ENCODE peak calls at places on chromosomes 2 and 18, in six cellular contexts. A is HCT116, Q is PC-3, S is MM.1S, B is neural progenitor cell, O is SK-N-SH. R is an unnamed sample.

GRCh38 chr2:121231385-121232000 is 53.5 kb downstream of the TFCP2L1 start:
- DNase-seq in B (no peak), Q (no peak), A (no peak), S (no peak), O (no peak), R (no peak)

GRCh38 chr2:196961889-196962288 is 35.4 kb upstream of the PGAP1 start:
- DNase-seq in B (no peak), S (peak), O (no peak), A (no peak), Q (no peak), R (no peak)

GRCh38 chr2:233428008-233428407 is 73.7 kb downstream of the DGKD start:
- DNase-seq in Q (no peak), O (no peak), S (no peak), A (no peak), B (no peak), R (no peak)

GRCh38 chr18:53567935-53568574 is 656.4 kb downstream of the MBD2 start:
- DNase-seq in S (peak), O (peak), B (peak), A (no peak), Q (peak), R (peak)

GRCh38 chr2:120448961-120449421 is 103.1 kb downstream of the INHBB start:
- DNase-seq in Q (no peak), A (no peak), B (no peak), O (no peak), S (no peak), R (no peak)

GRCh38 chr18:10558967-10559298 is 33.1 kb downstream of the NAPG start:
- DNase-seq in O (no peak), Q (no peak), B (no peak), S (no peak), A (no peak), R (no peak)

GRCh38 chr2:222427606-222428320 is 3.4 kb downstream of the SGPP2 start:
- DNase-seq in S (no peak), A (no peak), Q (no peak), O (no peak), B (no peak), R (no peak)

GRCh38 chr2:989766-990467 is 39.3 kb downstream of the SNTG2 start:
- DNase-seq in A (no peak), O (no peak), B (no peak), S (no peak), Q (no peak), R (no peak)

GRCh38 chr2:238986491-238987351 is 138.8 kb downstream of the TWIST2 start:
- DNase-seq in A (no peak), O (peak), B (no peak), S (no peak), Q (no peak), R (no peak)

GRCh38 chr2:129707800-129708199 is 271.7 kb upstream of the RAB6C start:
- DNase-seq in Q (no peak), B (no peak), A (no peak), O (no peak), S (no peak), R (no peak)

GRCh38 chr2:7026740-7027139 is 109.5 kb downstream of the RNF144A start:
- DNase-seq in O (peak), B (no peak), A (no peak), Q (no peak), S (no peak), R (no peak)

GRCh38 chr2:162607915-162608314 is 230.7 kb downstream of the KCNH7 start:
- DNase-seq in S (no peak), Q (no peak), B (no peak), O (no peak), A (no peak), R (no peak)

GRCh38 chr2:177724398-177725287 is 332.1 kb downstream of the AGPS start:
- DNase-seq in A (peak), O (peak), Q (peak), B (peak), S (peak), R (peak)

GRCh38 chr2:240579771-240580614 is 6.5 kb upstream of the CAPN10 start:
- DNase-seq in Q (peak), A (peak), S (peak), O (no peak), B (peak), R (peak)

GRCh38 chr2:19711470-19712372 is 190.1 kb downstream of the TTC32 start:
- DNase-seq in S (peak), Q (peak), B (peak), O (no peak), A (peak), R (peak)

GRCh38 chr2:230905448-230906430 is 19.3 kb downstream of the GPR55 start:
- DNase-seq in Q (peak), O (no peak), S (no peak), A (peak), B (peak), R (peak)

GRCh38 chr18:37524546-37525301 is 40.9 kb downstream of the CELF4 start:
- DNase-seq in A (no peak), O (no peak), B (peak), Q (no peak), S (no peak), R (no peak)

GRCh38 chr2:208134928-208135586 is 5.4 kb upstream of the CRYGC start:
- DNase-seq in O (no peak), A (no peak), S (peak), B (peak), Q (peak), R (no peak)

GRCh38 chr2:1791670-1792069 is 47.4 kb upstream of the PXDN start:
- DNase-seq in A (no peak), B (no peak), S (no peak), Q (no peak), O (no peak), R (peak)

GRCh38 chr18:78929502-78929901 is 50.1 kb upstream of the SALL3 start:
- DNase-seq in S (no peak), A (no peak), O (no peak), Q (no peak), B (no peak), R (no peak)

GRCh38 chr2:201696151-201696659 is 2.2 kb downstream of the MPP4 start:
- DNase-seq in A (no peak), Q (peak), B (no peak), S (no peak), O (no peak), R (peak)

GRCh38 chr2:98452396-98453027 is 7.9 kb downstream of the INPP4A start:
- DNase-seq in O (no peak), B (no peak), A (no peak), Q (no peak), S (no peak), R (no peak)

GRCh38 chr18:69897397-69898108 is 50.1 kb downstream of the CD226 start:
- DNase-seq in Q (no peak), B (no peak), A (no peak), O (no peak), S (no peak), R (no peak)

GRCh38 chr2:44130441-44130840 is 38.2 kb upstream of the PPM1B start:
- DNase-seq in A (no peak), B (no peak), Q (no peak), S (peak), O (no peak), R (peak)

GRCh38 chr2:195515551-195515950 is 141.5 kb upstream of the SLC39A10 start:
- DNase-seq in A (no peak), B (no peak), Q (no peak), S (no peak), O (no peak), R (no peak)

DNA sequence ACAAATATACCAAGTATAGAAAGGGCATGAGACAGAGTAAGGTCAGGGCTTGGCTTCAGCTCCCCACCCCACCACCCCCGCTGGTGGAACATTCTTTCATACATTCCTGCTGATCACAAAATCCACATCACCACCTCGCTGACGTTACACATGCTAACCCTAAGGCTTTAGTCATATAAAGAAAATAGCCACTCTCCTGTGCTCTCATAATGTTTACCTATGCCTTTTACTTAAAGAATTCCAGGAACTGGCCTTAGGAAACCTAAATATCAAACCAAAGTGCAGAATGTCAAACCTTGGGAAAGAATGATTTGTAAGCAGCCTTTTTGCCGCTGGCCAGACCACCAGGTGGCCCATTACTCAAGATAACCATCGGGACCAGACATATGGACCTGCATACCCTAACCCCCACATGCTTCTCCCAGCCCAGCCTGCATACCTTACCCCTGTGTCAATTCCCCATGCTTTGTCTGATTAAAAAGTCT is 136.3 kb upstream of the SLC39A10 start:
- DNase-seq in S (no peak), A (no peak), B (no peak), O (peak), Q (peak), R (peak)
- TF ChIP-seq EZH2phosphoT487 in S (no peak), A (no peak), B (no peak), O (no peak), Q (no peak), R (no peak)

GRCh38 chr2:234669611-234670010 is 172.7 kb upstream of the ARL4C start:
- DNase-seq in S (no peak), A (no peak), O (no peak), B (peak), Q (no peak), R (no peak)

GRCh38 chr2:234670804-234671203 is 173.9 kb upstream of the ARL4C start:
- DNase-seq in A (no peak), O (no peak), S (no peak), B (peak), Q (no peak), R (no peak)

GRCh38 chr2:234671231-234671630 is 174.3 kb upstream of the ARL4C start:
- DNase-seq in O (no peak), S (no peak), Q (no peak), A (no peak), B (no peak), R (no peak)

GRCh38 chr2:234669001-234669400 is 172.1 kb upstream of the ARL4C start:
- DNase-seq in B (no peak), S (no peak), A (no peak), Q (no peak), O (no peak), R (no peak)

DNA sequence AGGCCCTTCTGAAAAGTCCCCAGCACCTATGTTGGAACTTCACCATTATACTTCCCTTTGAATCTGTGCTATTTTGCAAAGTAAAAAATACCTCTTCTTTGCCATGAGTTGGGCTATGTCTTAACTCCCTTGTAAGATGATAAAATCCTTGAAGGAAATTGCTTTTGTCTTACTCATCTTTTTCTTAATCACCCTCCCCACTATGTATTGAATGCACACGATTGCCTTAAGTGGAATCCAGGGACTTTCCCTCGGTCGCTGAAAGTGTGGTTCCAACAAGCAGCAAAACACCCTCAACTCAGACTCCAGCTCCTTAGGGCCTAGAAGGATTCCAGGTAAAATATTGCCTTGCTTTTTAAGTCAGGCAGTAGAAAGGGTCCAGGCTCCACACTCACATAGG is 173.2 kb upstream of the ARL4C start:
- DNase-seq in S (no peak), A (no peak), Q (peak), O (no peak), B (no peak), R (peak)
- H3K9ac ChIP-seq in S (no peak), A (no peak), Q (no peak), O (no peak), B (no peak), R (no peak)

GRCh38 chr2:141796449-141796848 is 334.4 kb downstream of the LRP1B start:
- DNase-seq in Q (no peak), O (no peak), B (no peak), S (no peak), A (no peak), R (no peak)

GRCh38 chr2:141791521-141791920 is 339.3 kb downstream of the LRP1B start:
- DNase-seq in O (no peak), B (no peak), A (no peak), S (no peak), Q (no peak), R (no peak)
- TF ChIP-seq EZH2phosphoT487 in O (no peak), B (no peak), A (no peak), S (no peak), Q (no peak), R (no peak)

DNA sequence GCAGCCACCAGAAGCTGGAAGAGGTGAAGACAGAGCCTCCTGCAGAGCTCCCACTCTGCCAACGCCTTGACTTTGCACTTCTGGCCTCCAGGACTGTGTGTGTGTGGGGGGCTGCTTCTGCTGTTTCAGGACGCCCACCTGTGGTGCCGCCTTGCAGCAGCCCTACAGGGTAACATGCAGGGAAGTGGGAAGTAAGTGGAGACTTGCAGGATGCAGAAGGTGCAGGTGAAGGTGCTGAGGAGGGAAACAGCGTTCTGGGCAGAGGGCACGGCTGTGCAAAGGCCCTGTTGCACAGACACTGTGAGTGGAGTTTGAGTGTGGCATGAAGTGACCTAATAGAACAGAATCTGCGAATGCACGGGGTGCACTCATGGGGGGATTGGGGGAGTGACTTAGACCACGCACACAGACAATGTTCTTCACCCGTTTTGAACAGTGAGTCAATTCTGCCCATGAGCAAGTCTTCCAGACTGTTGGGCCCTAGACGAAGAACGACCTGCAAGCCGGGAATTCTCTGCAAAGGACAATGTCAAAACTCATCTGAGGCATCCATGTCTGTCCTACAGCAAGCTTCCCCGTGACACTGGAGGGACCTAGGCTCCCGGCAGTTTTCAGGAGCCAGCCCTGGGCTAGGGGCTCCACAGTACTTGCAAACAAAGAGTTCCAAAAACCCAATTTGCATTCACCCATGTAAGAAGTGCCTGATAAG is 19.1 kb downstream of the MBP start:
- DNase-seq in Q (no peak), A (no peak), O (no peak), S (no peak), B (no peak), R (no peak)
- H3K9ac ChIP-seq in Q (no peak), A (no peak), O (no peak), S (no peak), B (no peak), R (peak)

GRCh38 chr18:13568443-13569392 is 157.6 kb downstream of the FAM210A start:
- DNase-seq in O (no peak), B (no peak), A (no peak), Q (no peak), S (no peak), R (no peak)

GRCh38 chr18:13564579-13564978 is 161.8 kb downstream of the FAM210A start:
- DNase-seq in A (no peak), B (no peak), S (no peak), Q (no peak), O (peak), R (no peak)

GRCh38 chr18:13565228-13565627 is 161.1 kb downstream of the FAM210A start:
- DNase-seq in B (no peak), Q (no peak), S (no peak), A (no peak), O (no peak), R (no peak)

GRCh38 chr18:13570216-13570615 is 156.1 kb downstream of the FAM210A start:
- DNase-seq in O (peak), S (no peak), B (no peak), A (no peak), Q (no peak), R (no peak)

GRCh38 chr18:13566941-13567762 is 159.2 kb downstream of the FAM210A start:
- DNase-seq in S (peak), Q (no peak), O (no peak), B (no peak), A (no peak), R (peak)
- TF ChIP-seq EZH2phosphoT487 in S (no peak), Q (no peak), O (no peak), B (no peak), A (no peak), R (no peak)

GRCh38 chr2:9205963-9206948 is at the start of gene ASAP2:
- DNase-seq in A (no peak), O (peak), S (peak), Q (peak), B (peak), R (peak)

GRCh38 chr2:9204939-9205338 is 1.7 kb upstream of the ASAP2 start:
- DNase-seq in O (no peak), Q (no peak), B (no peak), S (no peak), A (no peak), R (no peak)

GRCh38 chr2:9205481-9205880 is 1.1 kb upstream of the ASAP2 start:
- DNase-seq in A (no peak), S (no peak), O (no peak), Q (no peak), B (no peak), R (no peak)

GRCh38 chr2:9207641-9208301 is 1.2 kb downstream of the ASAP2 start:
- DNase-seq in S (peak), Q (peak), A (no peak), O (peak), B (peak), R (peak)

DNA sequence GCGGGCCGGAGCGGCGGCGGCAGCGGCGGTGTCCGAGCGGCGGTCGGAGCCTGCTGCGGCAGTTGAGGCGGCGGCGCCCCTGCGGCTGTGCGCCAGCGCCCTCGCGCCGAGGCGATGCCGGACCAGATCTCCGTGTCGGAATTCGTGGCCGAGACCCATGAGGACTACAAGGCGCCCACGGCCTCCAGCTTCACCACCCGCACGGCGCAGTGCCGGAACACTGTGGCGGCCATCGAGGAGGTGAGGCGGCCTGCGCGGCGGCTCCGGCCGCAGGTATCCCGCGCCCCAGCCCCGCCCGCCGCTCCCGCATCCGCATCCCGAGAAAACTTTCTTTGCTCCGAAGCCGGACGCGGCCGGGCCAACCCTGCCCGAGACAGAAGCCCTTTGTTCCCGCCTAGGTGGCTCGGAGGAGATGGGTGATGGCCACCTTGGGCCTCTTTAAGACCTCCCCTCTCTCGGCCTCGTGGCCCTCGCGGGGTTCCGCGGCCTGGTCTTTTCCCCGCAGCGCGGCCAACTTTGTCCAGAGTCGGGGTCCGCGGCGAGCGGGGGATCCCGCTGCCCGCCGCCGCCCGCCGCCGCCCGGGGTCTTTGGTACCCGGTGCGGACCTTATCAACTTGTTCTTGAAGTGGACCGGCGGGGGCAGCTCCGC is 504 bp downstream of the ASAP2 start:
- DNase-seq in O (peak), B (no peak), Q (no peak), A (no peak), S (peak), R (peak)
- H3K9ac ChIP-seq in O (peak), B (peak), Q (peak), A (peak), S (peak), R (peak)

GRCh38 chr2:126880262-126880800 is 18.4 kb upstream of the TEX51 start:
- DNase-seq in O (no peak), A (no peak), B (no peak), Q (no peak), S (no peak), R (no peak)
- TF ChIP-seq EZH2phosphoT487 in O (no peak), A (no peak), B (no peak), Q (no peak), S (no peak), R (no peak)

DNA sequence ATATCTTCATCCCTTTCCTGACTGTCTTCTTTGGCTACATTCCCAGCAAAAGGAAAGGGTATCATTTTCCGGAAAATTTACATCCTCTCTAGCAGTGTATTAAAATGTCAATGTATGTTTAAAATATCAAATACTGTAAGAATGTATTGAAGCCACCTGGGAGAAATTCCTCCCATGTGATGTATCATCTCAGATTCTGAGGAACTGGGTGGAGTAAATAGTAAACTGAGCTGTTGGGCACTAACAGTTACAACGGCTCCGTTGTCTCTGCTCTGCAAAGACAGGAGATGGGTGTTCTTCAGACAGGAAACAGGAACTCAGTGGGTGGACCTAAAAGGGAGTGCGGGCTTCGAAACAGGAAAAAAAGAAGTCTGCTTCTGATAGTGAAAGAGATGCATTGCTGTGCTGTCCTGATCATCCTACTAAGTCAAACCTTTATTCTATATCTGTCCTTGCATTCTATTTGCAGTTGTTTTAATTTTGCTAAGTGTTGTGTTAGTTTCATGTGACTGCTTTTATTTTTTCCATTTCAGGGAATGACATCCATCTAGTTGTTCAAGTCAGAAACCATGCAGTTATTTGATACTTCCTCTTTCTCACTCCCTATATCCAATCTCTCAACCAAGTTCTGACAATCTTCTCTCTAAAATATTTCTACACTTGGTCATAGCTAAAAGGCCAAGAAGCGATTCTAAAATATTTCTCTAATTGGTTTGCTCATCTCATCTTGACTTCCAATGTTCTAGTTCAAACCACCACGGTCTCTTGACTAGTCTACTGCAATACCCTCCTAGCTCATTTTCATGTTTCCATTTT is 19.4 kb downstream of the DOK1 start:
- DNase-seq in A (no peak), O (no peak), Q (peak), B (no peak), S (peak), R (peak)
- H3K9ac ChIP-seq in A (no peak), O (peak), Q (no peak), B (no peak), S (no peak), R (peak)

R was measured in GM23248.